ENCODE peak calls at places on chromosomes 11 and 22, in four cellular contexts. Z, R, K and M are unnamed samples.
A peak's percentile ranks its signal among the peaks of the same experiment; 100 is the strongest.

GRCh38 chr11:2583605-2583958 is 116.2 kb downstream of the KCNQ1OT1 start:
- DNase-seq in Z (no peak), R (no peak), K (peak; percentile 36), M (peak; percentile 39)

GRCh38 chr11:95081412-95081811 is 8.2 kb upstream of the ENDOD1 start:
- DNase-seq in K (no peak), Z (no peak), R (no peak), M (no peak)

GRCh38 chr11:93525601-93526000 is 17.6 kb downstream of the SMCO4 start:
- DNase-seq in K (no peak), R (no peak), Z (no peak), M (no peak)

GRCh38 chr22:44458044-44459020 is 39.7 kb downstream of the RTL6 start:
- DNase-seq in Z (no peak), K (peak; percentile 43), R (no peak), M (no peak)

GRCh38 chr11:66856496-66857233 is at the start of gene LRFN4:
- DNase-seq in K (no peak), Z (peak; percentile 80), R (peak; percentile 59), M (peak; percentile 94)

GRCh38 chr11:33737362-33737821 is 1.2 kb upstream of the CD59 start:
- DNase-seq in R (peak; percentile 31), K (no peak), Z (no peak), M (no peak)

GRCh38 chr11:110966131-110966530 is 253.9 kb upstream of the ARHGAP20 start:
- DNase-seq in K (no peak), R (no peak), Z (no peak), M (no peak)

GRCh38 chr22:49956418-49956770 is 4.2 kb upstream of the PIM3 start:
- DNase-seq in K (no peak), R (no peak), Z (no peak), M (no peak)

GRCh38 chr11:114774599-114775365 is 96.5 kb downstream of the NXPE2 start:
- DNase-seq in R (peak; percentile 19), K (no peak), Z (peak; percentile 84), M (peak; percentile 72)

GRCh38 chr11:33970984-33971466 is 79.1 kb upstream of the LMO2 start:
- DNase-seq in Z (peak; percentile 64), K (no peak), R (peak; percentile 71), M (peak; percentile 71)

GRCh38 chr22:19641254-19641982 is 72.9 kb upstream of the SEPTIN5 start:
- DNase-seq in R (peak; percentile 39), K (peak; percentile 39), Z (no peak), M (peak; percentile 88)

GRCh38 chr11:26121466-26121865 is 210.5 kb upstream of the ANO3 start:
- DNase-seq in K (no peak), Z (no peak), R (no peak), M (no peak)

GRCh38 chr22:50215297-50216049 is 14.7 kb downstream of the SELENOO start:
- DNase-seq in Z (no peak), K (no peak), R (no peak), M (no peak)

GRCh38 chr11:118088531-118088930 is 1.8 kb upstream of the SMIM35 start:
- DNase-seq in R (no peak), K (no peak), Z (no peak), M (no peak)

GRCh38 chr22:36395061-36395849 is 7.5 kb upstream of the MYH9 start:
- DNase-seq in K (no peak), Z (no peak), R (no peak), M (no peak)

GRCh38 chr22:26986051-26986881 is 328.9 kb downstream of the MIAT start:
- DNase-seq in Z (no peak), K (no peak), R (no peak), M (peak; percentile 46)

GRCh38 chr11:46247664-46248063 is 29.8 kb upstream of the CREB3L1 start:
- DNase-seq in K (no peak), R (peak; percentile 79), Z (peak; percentile 80), M (peak; percentile 84)

GRCh38 chr22:38069372-38070249 is 12.4 kb downstream of the PICK1 start:
- DNase-seq in K (no peak), Z (no peak), R (peak; percentile 18), M (peak; percentile 87)

GRCh38 chr11:9753031-9753430 is 89.2 kb downstream of the SWAP70 start:
- DNase-seq in K (no peak), R (peak; percentile 89), Z (no peak), M (no peak)

GRCh38 chr22:41813726-41814410 is 13.4 kb downstream of the CCDC134 start:
- DNase-seq in K (no peak), R (peak; percentile 27), Z (no peak), M (no peak)

GRCh38 chr22:49913446-49913845 is 4.8 kb downstream of the ALG12 start:
- DNase-seq in R (no peak), Z (no peak), K (no peak), M (no peak)

GRCh38 chr11:31761636-31762035 is 49.5 kb downstream of the PAX6 start:
- DNase-seq in R (no peak), Z (no peak), K (no peak), M (no peak)

GRCh38 chr11:117281159-117281558 is 10.0 kb upstream of the BACE1-AS start:
- DNase-seq in Z (no peak), K (no peak), R (peak; percentile 96), M (no peak)

GRCh38 chr11:17668166-17668565 is 51.2 kb upstream of the MYOD1 start:
- DNase-seq in R (no peak), K (no peak), Z (no peak), M (no peak)

GRCh38 chr11:75105462-75105925 is 8.8 kb upstream of the OR2AT4 start:
- DNase-seq in R (peak; percentile 28), K (no peak), Z (no peak), M (peak; percentile 59)

GRCh38 chr11:45872513-45873356 is 12.7 kb upstream of the MAPK8IP1 start:
- DNase-seq in R (peak; percentile 92), K (peak; percentile 59), Z (peak; percentile 58), M (peak; percentile 92)

GRCh38 chr11:128707671-128708070 is 13.8 kb downstream of the FLI1 start:
- DNase-seq in K (peak; percentile 10), Z (no peak), R (peak; percentile 83), M (no peak)

GRCh38 chr11:129643031-129643721 is 172.5 kb upstream of the TMEM45B start:
- DNase-seq in R (peak; percentile 81), K (no peak), Z (no peak), M (no peak)

GRCh38 chr22:49052023-49052538 is 775.6 kb downstream of the BRD1 start:
- DNase-seq in K (peak; percentile 53), R (no peak), Z (no peak), M (peak; percentile 82)

GRCh38 chr11:133082453-133082781 is 449.9 kb downstream of the OPCML start:
- DNase-seq in R (peak; percentile 11), Z (peak; percentile 41), K (no peak), M (no peak)

GRCh38 chr11:70546179-70546940 is 148.0 kb downstream of the CTTN start:
- DNase-seq in Z (no peak), K (no peak), R (no peak), M (peak; percentile 77)